ENCODE peak calls at places on chromosomes 6 and 20, in six cellular contexts. T, H, Y, P, I and L are unnamed samples.

GRCh38 chr6:106918128-106918527 is 56.4 kb downstream of the CD24 start:
- DNase-seq in T (no peak), H (no peak), Y (no peak), P (no peak), I (no peak), L (no peak)

GRCh38 chr20:33731693-33732165 is at the start of gene ZNF341:
- DNase-seq in T (peak), H (peak), Y (peak), P (peak), I (peak), L (peak)

GRCh38 chr20:63128956-63129355 is 87.0 kb downstream of the YTHDF1 start:
- DNase-seq in T (peak), H (no peak), Y (no peak), P (no peak), I (no peak), L (no peak)

GRCh38 chr6:42279966-42280629 is 62.4 kb upstream of the MRPS10 start:
- DNase-seq in T (no peak), H (no peak), Y (no peak), P (no peak), I (no peak), L (no peak)

GRCh38 chr20:61762886-61763739 is 302.6 kb downstream of the TAF4 start:
- DNase-seq in T (peak), H (no peak), Y (no peak), P (no peak), I (no peak), L (no peak)

GRCh38 chr20:57135875-57136274 is 130.6 kb downstream of the BMP7 start:
- DNase-seq in T (no peak), H (no peak), Y (no peak), P (no peak), I (no peak), L (no peak)

GRCh38 chr6:147448775-147449174 is 59.7 kb upstream of the SAMD5 start:
- DNase-seq in T (no peak), H (no peak), Y (no peak), P (no peak), I (no peak), L (no peak)

GRCh38 chr6:157732007-157732406 is 91.0 kb upstream of the SNX9 start:
- DNase-seq in T (no peak), H (no peak), Y (no peak), P (no peak), I (no peak), L (no peak)

GRCh38 chr6:167974644-167975344 is 22.7 kb upstream of the KIF25 start:
- DNase-seq in T (no peak), H (no peak), Y (no peak), P (no peak), I (no peak), L (no peak)

GRCh38 chr6:80541186-80541585 is 434.7 kb downstream of the BCKDHB start:
- DNase-seq in T (no peak), H (peak), Y (no peak), P (peak), I (peak), L (peak)

GRCh38 chr20:62275263-62275619 is 27.6 kb upstream of the ADRM1 start:
- DNase-seq in T (no peak), H (no peak), Y (no peak), P (no peak), I (no peak), L (no peak)

GRCh38 chr6:163738725-163739124 is 324.2 kb downstream of the QKI start:
- DNase-seq in T (no peak), H (no peak), Y (no peak), P (no peak), I (no peak), L (peak)

GRCh38 chr6:147974376-147974775 is 368.3 kb upstream of the SASH1 start:
- DNase-seq in T (no peak), H (no peak), Y (no peak), P (peak), I (peak), L (peak)

GRCh38 chr6:145960918-145961604 is 3.1 kb downstream of the SHPRH start:
- DNase-seq in T (no peak), H (no peak), Y (no peak), P (no peak), I (no peak), L (no peak)

GRCh38 chr20:62938105-62938888 is at the start of gene GID8:
- DNase-seq in T (peak), H (no peak), Y (no peak), P (peak), I (no peak), L (no peak)

GRCh38 chr20:54469952-54470351 is 5.4 kb upstream of the DOK5 start:
- DNase-seq in T (no peak), H (no peak), Y (no peak), P (no peak), I (no peak), L (no peak)

GRCh38 chr20:57547250-57547649 is 13.7 kb upstream of the PCK1 start:
- DNase-seq in T (no peak), H (no peak), Y (no peak), P (peak), I (no peak), L (no peak)

GRCh38 chr6:94468830-94469229 is 1049.5 kb upstream of the EPHA7 start:
- DNase-seq in T (no peak), H (no peak), Y (no peak), P (no peak), I (no peak), L (no peak)

GRCh38 chr6:166490671-166491500 is 95.6 kb downstream of the RAMACL start:
- DNase-seq in T (no peak), H (no peak), Y (no peak), P (peak), I (no peak), L (peak)

GRCh38 chr20:17896771-17897369 is 71.7 kb downstream of the SNX5 start:
- DNase-seq in T (no peak), H (no peak), Y (no peak), P (no peak), I (no peak), L (no peak)

GRCh38 chr6:106519460-106520394 is 109.6 kb downstream of the RTN4IP1 start:
- DNase-seq in T (no peak), H (peak), Y (no peak), P (peak), I (peak), L (peak)

GRCh38 chr20:58715709-58716475 is 23.3 kb downstream of the NPEPL1 start:
- DNase-seq in T (peak), H (no peak), Y (no peak), P (no peak), I (no peak), L (no peak)

GRCh38 chr20:15604406-15604805 is 968.8 kb downstream of the KIF16B start:
- DNase-seq in T (no peak), H (no peak), Y (no peak), P (no peak), I (no peak), L (peak)

GRCh38 chr6:165695736-165696515 is 32.9 kb upstream of the PDE10A start:
- DNase-seq in T (no peak), H (no peak), Y (no peak), P (no peak), I (no peak), L (peak)

GRCh38 chr6:12543953-12544352 is 172.6 kb upstream of the PHACTR1 start:
- DNase-seq in T (no peak), H (no peak), Y (no peak), P (peak), I (no peak), L (peak)

GRCh38 chr20:41650221-41650948 is 32.2 kb upstream of the CHD6 start:
- DNase-seq in T (no peak), H (no peak), Y (no peak), P (no peak), I (no peak), L (no peak)